ENCODE peak calls at places on chromosomes 12 and 14, in four cellular contexts. L, C, D and O are unnamed samples.
A peak's percentile ranks its signal among the peaks of the same experiment; 100 is the strongest.

GRCh38 chr12:129152291-129153075 is 299.2 kb downstream of the GLT1D1 start:
- DNase-seq in D (no peak), C (no peak), L (no peak), O (no peak)

GRCh38 chr12:96427269-96427729 is 27.1 kb upstream of the CDK17 start:
- DNase-seq in D (peak; percentile 64), L (no peak), C (no peak), O (peak; percentile 41)

GRCh38 chr14:57657487-57657886 is 163.8 kb upstream of the CCDC198 start:
- DNase-seq in C (no peak), L (no peak), D (no peak), O (no peak)

GRCh38 chr14:33806905-33807304 is 144.0 kb downstream of the EGLN3 start:
- DNase-seq in C (no peak), L (no peak), D (no peak), O (peak; percentile 16)

GRCh38 chr14:30058401-30058800 is 130.8 kb upstream of the PRKD1 start:
- DNase-seq in L (no peak), C (no peak), D (no peak), O (no peak)

GRCh38 chr12:49088190-49088931 is 6.2 kb downstream of the DHH start:
- DNase-seq in L (peak; percentile 72), D (peak; percentile 79), C (peak; percentile 81), O (peak; percentile 61)

GRCh38 chr12:24820872-24821271 is 128.0 kb downstream of the BCAT1 start:
- DNase-seq in L (no peak), D (no peak), C (no peak), O (no peak)

GRCh38 chr12:125001636-125002035 is 8.2 kb downstream of the BRI3BP start:
- DNase-seq in C (no peak), L (no peak), D (no peak), O (no peak)

GRCh38 chr12:4268549-4269181 is 4.9 kb upstream of the CCND2 start:
- DNase-seq in C (no peak), D (peak; percentile 60), L (no peak), O (no peak)

GRCh38 chr12:120257041-120257821 is 8.3 kb downstream of the PXN start:
- DNase-seq in L (no peak), D (no peak), C (no peak), O (no peak)

GRCh38 chr14:100834441-100835277 is 8.7 kb downstream of the MEG3 start:
- DNase-seq in D (no peak), C (no peak), L (no peak), O (no peak)

GRCh38 chr12:42382013-42382696 is 56.2 kb downstream of the PPHLN1 start:
- DNase-seq in C (no peak), D (no peak), L (no peak), O (no peak)

GRCh38 chr14:20412422-20412821 is 879 bp downstream of the TEP1 start:
- DNase-seq in C (no peak), D (no peak), L (peak; percentile 15), O (no peak)

GRCh38 chr14:24095196-24096068 is 1.3 kb downstream of the PCK2 start:
- DNase-seq in D (peak; percentile 94), L (no peak), C (no peak), O (peak; percentile 91)

GRCh38 chr12:63325757-63326156 is 174.8 kb upstream of the AVPR1A start:
- DNase-seq in C (no peak), L (no peak), D (no peak), O (no peak)

GRCh38 chr12:96233168-96233567 is 39.0 kb downstream of the ELK3 start:
- DNase-seq in C (no peak), D (no peak), L (no peak), O (peak; percentile 12)

GRCh38 chr14:75972729-75973480 is 8.9 kb downstream of the TGFB3 start:
- DNase-seq in C (no peak), D (no peak), L (no peak), O (no peak)

GRCh38 chr12:105773501-105773900 is 365.3 kb downstream of the NUAK1 start:
- DNase-seq in D (no peak), L (no peak), C (no peak), O (no peak)

GRCh38 chr14:74425525-74426201 is 347 bp downstream of the SYNDIG1L start:
- DNase-seq in C (peak; percentile 74), L (peak; percentile 26), D (peak; percentile 50), O (no peak)

GRCh38 chr12:28489256-28489655 is 299.0 kb downstream of the CCDC91 start:
- DNase-seq in L (no peak), C (no peak), D (no peak), O (no peak)

GRCh38 chr12:84166812-84167211 is 745.8 kb downstream of the SLC6A15 start:
- DNase-seq in D (no peak), L (no peak), C (no peak), O (no peak)

GRCh38 chr14:34204774-34205173 is 253.9 kb upstream of the EGLN3 start:
- DNase-seq in L (no peak), C (no peak), D (no peak), O (no peak)

GRCh38 chr14:67370830-67371229 is 10.7 kb downstream of the EIF2S1 start:
- DNase-seq in L (no peak), D (no peak), C (no peak), O (no peak)

GRCh38 chr12:51009038-51009437 is 17.1 kb downstream of the SLC11A2 start:
- DNase-seq in C (peak; percentile 69), L (no peak), D (peak; percentile 89), O (peak; percentile 43)

GRCh38 chr12:104669851-104670337 is 213.1 kb downstream of the CHST11 start:
- DNase-seq in L (peak; percentile 26), C (peak; percentile 53), D (peak; percentile 76), O (peak; percentile 69)

GRCh38 chr14:26841920-26842741 is 244.3 kb upstream of the NOVA1 start:
- DNase-seq in C (no peak), D (peak; percentile 66), L (no peak), O (no peak)

GRCh38 chr12:645563-646071 is 17.6 kb downstream of the NINJ2 start:
- DNase-seq in D (peak; percentile 45), C (no peak), L (no peak), O (peak; percentile 27)
- H3K4me3 ChIP-seq in D (no peak overlapping the region), C (no peak overlapping the region), L (no peak overlapping the region), O (no peak overlapping the region)

GRCh38 chr12:116159593-116159992 is 117.9 kb downstream of the MED13L start:
- DNase-seq in D (no peak), C (no peak), L (no peak), O (no peak)

GRCh38 chr12:116160196-116160595 is 117.3 kb downstream of the MED13L start:
- DNase-seq in C (no peak), D (no peak), L (no peak), O (no peak)

GRCh38 chr12:116161588-116161987 is 115.9 kb downstream of the MED13L start:
- DNase-seq in C (no peak), D (no peak), L (no peak), O (no peak)

GRCh38 chr12:116162071-116162470 is 115.4 kb downstream of the MED13L start:
- DNase-seq in C (no peak), D (no peak), L (no peak), O (no peak)

GRCh38 chr12:116160883-116161458 is 116.5 kb downstream of the MED13L start:
- DNase-seq in D (no peak), C (no peak), L (no peak), O (no peak)
- H3K4me1 ChIP-seq in D (no peaks in the 10 kb centered on the region), C (peaks cover 18% of the 10 kb centered on the region), L (peaks cover 3% of the 10 kb centered on the region), O (peaks cover 16% of the 10 kb centered on the region)

DNA sequence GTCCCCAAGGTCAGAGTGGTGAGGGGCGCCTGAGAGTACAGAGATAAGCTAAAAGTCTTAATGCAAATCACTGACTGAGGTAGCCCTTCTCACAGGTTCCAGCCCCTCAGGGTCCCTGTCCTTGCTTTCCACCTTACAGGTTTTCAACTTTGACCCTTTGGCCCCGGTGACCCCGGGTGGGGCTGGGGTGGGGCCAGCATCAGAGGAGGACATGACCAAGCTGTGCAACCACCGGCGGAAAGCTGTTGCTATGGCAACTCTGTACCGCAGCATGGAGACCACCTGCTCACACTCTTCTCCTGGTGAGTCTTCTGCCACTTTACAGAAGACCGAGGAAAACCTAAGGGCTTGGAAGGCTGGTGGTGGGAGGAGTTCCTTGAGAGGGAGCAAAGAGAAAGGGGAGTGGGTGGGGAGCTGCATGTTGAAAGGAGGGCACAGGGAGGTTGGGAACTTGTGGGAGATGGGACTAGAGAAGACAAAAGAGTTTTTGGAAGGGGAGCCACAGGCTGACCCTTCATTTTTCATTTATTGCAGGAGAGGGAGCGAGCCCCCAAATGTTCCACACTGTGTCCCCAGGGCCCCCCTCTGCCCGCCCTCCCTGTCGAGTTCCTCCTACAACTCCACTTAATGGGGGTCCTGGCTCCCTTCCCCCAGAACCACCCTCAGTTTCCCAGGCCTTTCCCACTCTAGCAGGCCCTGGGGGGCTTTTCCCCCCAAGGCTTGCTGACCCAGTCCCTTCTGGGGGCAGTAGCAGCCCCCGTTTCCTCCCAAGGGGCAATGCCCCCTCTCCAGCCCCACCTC is 2.4 kb downstream of the MBD6 start:
- DNase-seq in L (peak; percentile 4), C (no peak), D (peak; percentile 61), O (peak; percentile 59)
- H3K4me3 ChIP-seq in L (no peak overlapping the region), C (no peak overlapping the region), D (no peak overlapping the region), O (no peak overlapping the region)

GRCh38 chr12:29756741-29757390 is 26.9 kb downstream of the TMTC1 start:
- DNase-seq in L (no peak), C (no peak), D (no peak), O (no peak)

GRCh38 chr12:29751676-29752075 is 32.1 kb downstream of the TMTC1 start:
- DNase-seq in C (no peak), D (no peak), L (no peak), O (no peak)

GRCh38 chr12:29750928-29751220 is 32.9 kb downstream of the TMTC1 start:
- DNase-seq in C (no peak), D (no peak), L (no peak), O (no peak)

GRCh38 chr12:29752121-29752520 is 31.6 kb downstream of the TMTC1 start:
- DNase-seq in L (no peak), D (no peak), C (no peak), O (no peak)

GRCh38 chr12:29754235-29755189 is 29.2 kb downstream of the TMTC1 start:
- DNase-seq in D (no peak), L (no peak), C (no peak), O (no peak)
- H3K4me1 ChIP-seq in D (no peaks in the 10 kb centered on the region), L (peaks cover 24% of the 10 kb centered on the region), C (no peaks in the 10 kb centered on the region), O (no peaks in the 10 kb centered on the region)

GRCh38 chr12:70920891-70921290 is 353 bp upstream of the PTPRR start:
- DNase-seq in D (no peak), C (no peak), L (no peak), O (no peak)

GRCh38 chr12:70919597-70920035 is 922 bp downstream of the PTPRR start:
- DNase-seq in L (no peak), D (no peak), C (no peak), O (peak; percentile 3)

GRCh38 chr12:70918321-70918720 is 2.2 kb downstream of the PTPRR start:
- DNase-seq in D (no peak), L (no peak), C (no peak), O (no peak)

GRCh38 chr12:70919161-70919560 is 1.4 kb downstream of the PTPRR start:
- DNase-seq in D (no peak), C (no peak), L (no peak), O (no peak)

GRCh38 chr12:70920251-70920851 is at the start of gene PTPRR:
- DNase-seq in C (no peak), L (no peak), D (no peak), O (no peak)
- H3K4me3 ChIP-seq in C (no peak within 1 kb of the TSS), L (no peak within 1 kb of the TSS), D (no peak within 1 kb of the TSS), O (no peak within 1 kb of the TSS)